ENCODE peak calls at places on chromosomes 6 and 20, in four cellular contexts. C, T, V and L are unnamed samples.

GRCh38 chr6:11525468-11526155 is 11.9 kb upstream of the TMEM170B start:
- DNase-seq in V (no peak), T (no peak), C (no peak), L (peak; percentile 87)

GRCh38 chr20:49030954-49031619 is 15.0 kb upstream of the CSE1L start:
- DNase-seq in C (peak; percentile 6), V (no peak), T (no peak), L (peak; percentile 52)

GRCh38 chr6:18244251-18244650 is 20.1 kb downstream of the DEK start:
- DNase-seq in V (no peak), T (no peak), C (no peak), L (no peak)

GRCh38 chr6:128723667-128724066 is 159.3 kb upstream of the LAMA2 start:
- DNase-seq in T (no peak), V (peak; percentile 60), C (peak; percentile 67), L (peak; percentile 20)

GRCh38 chr6:2625581-2625980 is 125.1 kb downstream of the MYLK4 start:
- DNase-seq in V (peak; percentile 34), T (no peak), C (peak; percentile 39), L (no peak)

GRCh38 chr6:116268589-116269293 is 11.0 kb downstream of the TSPYL1 start:
- DNase-seq in T (peak; percentile 77), V (peak; percentile 63), C (peak; percentile 73), L (peak; percentile 85)

GRCh38 chr6:140566706-140567330 is 1192.4 kb upstream of the CITED2 start:
- DNase-seq in C (peak; percentile 82), T (no peak), V (peak; percentile 70), L (peak; percentile 82)

GRCh38 chr6:158631678-158632537 is 12.6 kb downstream of the DYNLT1 start:
- DNase-seq in C (peak; percentile 91), V (peak; percentile 89), T (no peak), L (peak; percentile 90)

GRCh38 chr20:39103732-39104131 is 141.6 kb downstream of the DHX35 start:
- DNase-seq in T (no peak), V (peak; percentile 3), C (peak; percentile 9), L (peak; percentile 29)

GRCh38 chr6:14704383-14705271 is 541.2 kb upstream of the JARID2 start:
- DNase-seq in T (no peak), V (no peak), C (no peak), L (peak; percentile 24)

GRCh38 chr20:48904566-48905321 is 16.8 kb upstream of the ARFGEF2 start:
- DNase-seq in V (peak; percentile 14), C (peak; percentile 36), T (peak; percentile 73), L (peak; percentile 79)

GRCh38 chr20:62355527-62356142 is 11.5 kb downstream of the LAMA5 start:
- DNase-seq in T (no peak), V (no peak), C (peak; percentile 52), L (peak; percentile 71)

GRCh38 chr6:8090650-8091049 is 11.7 kb downstream of the EEF1E1 start:
- DNase-seq in T (no peak), C (no peak), V (no peak), L (no peak)

GRCh38 chr6:109526905-109527628 is 44.0 kb upstream of the ZBTB24 start:
- DNase-seq in T (peak; percentile 69), V (peak; percentile 45), C (peak; percentile 53), L (peak; percentile 79)

GRCh38 chr6:88165877-88166492 is at the start of gene CNR1:
- DNase-seq in T (peak; percentile 53), C (peak; percentile 39), V (peak; percentile 8), L (peak; percentile 61)

GRCh38 chr20:62780696-62781095 is 15.6 kb upstream of the MRGBP start:
- DNase-seq in T (no peak), V (no peak), C (no peak), L (no peak)

GRCh38 chr6:85516168-85516567 is 66.3 kb downstream of the NT5E start:
- DNase-seq in T (no peak), C (peak; percentile 18), V (peak; percentile 3), L (peak; percentile 31)

GRCh38 chr6:33419580-33420492 is at the start of gene SYNGAP1:
- DNase-seq in C (peak; percentile 74), V (peak; percentile 57), T (no peak), L (peak; percentile 63)

GRCh38 chr6:106170030-106170791 is 84.1 kb downstream of the PRDM1 start:
- DNase-seq in C (no peak), V (no peak), T (no peak), L (no peak)

GRCh38 chr6:36139431-36139830 is 9.1 kb downstream of the MAPK13 start:
- DNase-seq in C (no peak), V (no peak), T (no peak), L (no peak)

GRCh38 chr6:133062702-133063319 is 178.3 kb upstream of the EYA4 start:
- DNase-seq in V (no peak), T (peak; percentile 70), C (no peak), L (peak; percentile 4)

GRCh38 chr20:60224914-60225313 is 266.7 kb downstream of the CDH26 start:
- DNase-seq in T (peak; percentile 21), C (no peak), V (no peak), L (peak; percentile 47)

GRCh38 chr20:10497283-10497682 is 62.2 kb downstream of the SLX4IP start:
- DNase-seq in V (no peak), C (no peak), T (no peak), L (no peak)

GRCh38 chr6:11766589-11767450 is 11.8 kb downstream of the ADTRP start:
- DNase-seq in T (no peak), V (peak; percentile 99), C (peak; percentile 100), L (peak; percentile 98)

GRCh38 chr6:145815351-145815772 is 767 bp upstream of the FBXO30 start:
- DNase-seq in T (no peak), C (peak; percentile 43), V (peak; percentile 15), L (peak; percentile 66)

GRCh38 chr6:24858154-24858801 is 59.6 kb upstream of the ARMH2 start:
- DNase-seq in V (no peak), T (peak; percentile 9), C (no peak), L (peak; percentile 70)

GRCh38 chr6:142857609-142858195 is 87.3 kb downstream of the HIVEP2 start:
- DNase-seq in C (no peak), T (no peak), V (no peak), L (no peak)

GRCh38 chr6:39380837-39381534 is 58.5 kb upstream of the KCNK16 start:
- DNase-seq in C (no peak), V (no peak), T (no peak), L (no peak)

GRCh38 chr20:36821964-36822437 is 48.4 kb upstream of the DSN1 start:
- DNase-seq in V (no peak), T (no peak), C (no peak), L (peak; percentile 36)

GRCh38 chr6:168908887-168909286 is 344.8 kb downstream of the THBS2 start:
- DNase-seq in T (no peak), V (peak; percentile 71), C (peak; percentile 74), L (peak; percentile 94)

GRCh38 chr20:35619196-35620095 is 3.8 kb downstream of the SPAG4 start:
- DNase-seq in C (peak; percentile 79), T (peak; percentile 89), V (peak; percentile 59), L (peak; percentile 86)

GRCh38 chr6:24840187-24840586 is 41.5 kb upstream of the ARMH2 start:
- DNase-seq in T (no peak), V (no peak), C (no peak), L (no peak)

DNA sequence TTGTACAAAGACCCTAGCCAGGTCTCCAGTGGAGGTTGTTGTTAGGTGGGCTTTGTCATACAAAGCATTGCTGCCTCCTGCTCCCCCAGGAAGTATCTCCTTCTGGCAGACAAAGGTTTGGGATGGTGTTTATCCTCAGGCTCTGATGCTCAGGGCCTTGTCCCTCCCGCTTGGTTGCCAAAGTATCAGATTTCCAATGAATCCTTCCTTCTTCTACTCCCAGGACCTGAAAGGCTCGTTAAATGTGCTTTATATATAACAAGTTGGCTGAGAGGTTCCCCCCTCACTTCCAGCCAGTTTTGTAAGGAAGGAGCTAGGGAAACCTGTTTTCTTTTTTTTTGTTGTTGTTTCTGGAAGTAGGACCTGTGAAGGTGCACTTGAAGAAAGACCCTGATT is 14.4 kb downstream of the PTK7 start:
- DNase-seq in V (no peak), C (no peak), T (no peak), L (no peak)
- TF ChIP-seq EZH2 in V (no peak), C (no peak), T (no peak), L (no peak)

GRCh38 chr6:111625099-111625416 is 19.4 kb upstream of the TRAF3IP2 start:
- DNase-seq in V (no peak), T (no peak), C (no peak), L (no peak)

GRCh38 chr6:111628117-111628866 is 22.6 kb upstream of the TRAF3IP2 start:
- DNase-seq in V (no peak), C (no peak), T (no peak), L (peak; percentile 72)

GRCh38 chr6:111624391-111625098 is 18.9 kb upstream of the TRAF3IP2 start:
- DNase-seq in V (no peak), T (no peak), C (no peak), L (no peak)

GRCh38 chr6:111625511-111626331 is 20.0 kb upstream of the TRAF3IP2 start:
- DNase-seq in V (peak; percentile 84), C (peak; percentile 87), T (no peak), L (peak; percentile 77)

GRCh38 chr6:111626446-111626845 is 20.8 kb upstream of the TRAF3IP2 start:
- DNase-seq in T (no peak), V (no peak), C (no peak), L (peak; percentile 40)
- H2AFZ ChIP-seq in T (no peak overlapping the region), V (peak overlapping the region; percentile 2), C (peak overlapping the region; percentile 1), L (peak overlapping the region; percentile 78)

GRCh38 chr6:50816115-50816675 is 2.5 kb upstream of the TFAP2B start:
- DNase-seq in T (peak; percentile 78), C (peak; percentile 36), V (peak; percentile 23), L (peak; percentile 80)
- TF ChIP-seq EZH2 in T (no peak), C (no peak), V (no peak), L (no peak)

GRCh38 chr20:23368316-23369110 is 6.5 kb downstream of the GZF1 start:
- DNase-seq in V (no peak), T (no peak), C (no peak), L (peak; percentile 59)
- H2AFZ ChIP-seq in V (no peak overlapping the region), T (no peak overlapping the region), C (no peak overlapping the region), L (no peak overlapping the region)

GRCh38 chr20:57259179-57260021 is 7.0 kb downstream of the BMP7 start:
- DNase-seq in T (no peak), C (no peak), V (no peak), L (peak; percentile 12)
- TF ChIP-seq EZH2 in T (no peak), C (no peak), V (no peak), L (peak; percentile 46)

GRCh38 chr6:134819858-134820495 is 129.9 kb downstream of the ALDH8A1 start:
- DNase-seq in C (no peak), V (no peak), T (no peak), L (no peak)

GRCh38 chr6:134823635-134824034 is 126.3 kb downstream of the ALDH8A1 start:
- DNase-seq in V (no peak), C (no peak), T (no peak), L (no peak)

GRCh38 chr6:134821397-134821796 is 128.5 kb downstream of the ALDH8A1 start:
- DNase-seq in T (no peak), V (no peak), C (no peak), L (no peak)

GRCh38 chr6:134821914-134822862 is 127.7 kb downstream of the ALDH8A1 start:
- DNase-seq in V (no peak), T (no peak), C (no peak), L (no peak)

GRCh38 chr6:134822920-134823430 is 126.9 kb downstream of the ALDH8A1 start:
- DNase-seq in V (peak; percentile 66), C (peak; percentile 74), T (peak; percentile 79), L (peak; percentile 85)
- H2AFZ ChIP-seq in V (no peak overlapping the region), C (no peak overlapping the region), T (peak overlapping the region; percentile 48), L (peak overlapping the region; percentile 50)